ENCODE peak calls at places on chromosomes 4 and X, in six cellular contexts. O is lower lobe of right lung, I is cardiac muscle cell, N is tibial nerve, X is AG04450, Q is astrocyte of the spinal cord. J is an unnamed sample.

GRCh38 chrX:130071611-130072349 is 38.5 kb downstream of the ELF4 start:
- DNase-seq in O (no peak), I (no peak), N (no peak), X (no peak), Q (no peak), J (no peak)

GRCh38 chr4:54320826-54321320 is 91.8 kb downstream of the PDGFRA start:
- DNase-seq in O (no peak), I (no peak), N (no peak), X (no peak), Q (no peak), J (no peak)

GRCh38 chrX:104568304-104568915 is 2.4 kb downstream of the IL1RAPL2 start:
- DNase-seq in O (no peak), I (peak; percentile 10), N (no peak), X (no peak), Q (no peak), J (no peak)

GRCh38 chr4:76279462-76279861 is 27.1 kb upstream of the STBD1 start:
- DNase-seq in O (no peak), I (no peak), N (no peak), X (no peak), Q (no peak), J (no peak)

GRCh38 chr4:141807073-141807472 is 170.7 kb downstream of the IL15 start:
- DNase-seq in O (no peak), I (no peak), N (no peak), X (no peak), Q (peak; percentile 67), J (no peak)

GRCh38 chr4:74555231-74555630 is 110.3 kb downstream of the AREG start:
- DNase-seq in O (no peak), I (no peak), N (no peak), X (peak; percentile 21), Q (peak; percentile 83), J (peak; percentile 46)

GRCh38 chr4:119300388-119301131 is 21.4 kb downstream of the FABP2 start:
- DNase-seq in O (peak; percentile 99), I (peak; percentile 95), N (peak; percentile 88), X (peak; percentile 78), Q (peak; percentile 93), J (peak; percentile 68)

GRCh38 chr4:163108614-163109013 is 58.1 kb downstream of the NAF1 start:
- DNase-seq in O (no peak), I (no peak), N (no peak), X (no peak), Q (no peak), J (no peak)

GRCh38 chrX:1281511-1281910 is 12.9 kb downstream of the CSF2RA start:
- DNase-seq in O (no peak), I (no peak), N (no peak), X (no peak), Q (no peak), J (peak; percentile 48)

GRCh38 chrX:68980906-68981616 is 152.2 kb downstream of the EFNB1 start:
- DNase-seq in O (no peak), I (no peak), N (no peak), X (no peak), Q (no peak), J (no peak)

GRCh38 chr4:133316874-133317273 is 167.8 kb downstream of the PCDH10 start:
- DNase-seq in O (no peak), I (no peak), N (no peak), X (no peak), Q (peak; percentile 56), J (no peak)

GRCh38 chrX:41711021-41711667 is 12.8 kb upstream of the GPR82 start:
- DNase-seq in O (no peak), I (no peak), N (no peak), X (no peak), Q (no peak), J (no peak)

GRCh38 chrX:2183193-2183725 is 317.5 kb downstream of the DHRSX start:
- DNase-seq in O (no peak), I (no peak), N (no peak), X (no peak), Q (no peak), J (no peak)

GRCh38 chrX:134558133-134558532 is 98.2 kb downstream of the HPRT1 start:
- DNase-seq in O (no peak), I (no peak), N (no peak), X (no peak), Q (no peak), J (no peak)

GRCh38 chrX:101208152-101208905 is 11.3 kb upstream of the DRP2 start:
- DNase-seq in O (no peak), I (no peak), N (no peak), X (no peak), Q (peak; percentile 31), J (no peak)

GRCh38 chr4:73944061-73944875 is 37.6 kb downstream of the PF4 start:
- DNase-seq in O (peak; percentile 54), I (peak; percentile 54), N (no peak), X (no peak), Q (peak; percentile 16), J (no peak)

GRCh38 chrX:134186362-134187121 is 50.4 kb upstream of the CCDC160 start:
- DNase-seq in O (no peak), I (peak; percentile 25), N (no peak), X (no peak), Q (no peak), J (no peak)

GRCh38 chrX:8873102-8873501 is 71.9 kb upstream of the FAM9A start:
- DNase-seq in O (no peak), I (no peak), N (no peak), X (no peak), Q (no peak), J (no peak)

GRCh38 chr4:122548452-122548851 is 72.4 kb downstream of the IL21 start:
- DNase-seq in O (no peak), I (peak; percentile 44), N (no peak), X (no peak), Q (peak; percentile 9), J (no peak)

GRCh38 chr4:109298279-109299010 is 4.0 kb downstream of the COL25A1 start:
- DNase-seq in O (no peak), I (peak; percentile 20), N (no peak), X (no peak), Q (peak; percentile 23), J (no peak)

GRCh38 chr4:14096406-14096965 is 469.0 kb upstream of the BOD1L1 start:
- DNase-seq in O (no peak), I (no peak), N (no peak), X (peak; percentile 34), Q (peak; percentile 63), J (no peak)

GRCh38 chrX:118941147-118941546 is 33.3 kb upstream of the LONRF3 start:
- DNase-seq in O (no peak), I (no peak), N (no peak), X (no peak), Q (no peak), J (no peak)

GRCh38 chrX:100512471-100512870 is 72.3 kb upstream of the TNMD start:
- DNase-seq in O (no peak), I (peak; percentile 22), N (no peak), X (no peak), Q (peak; percentile 10), J (peak; percentile 1)

GRCh38 chrX:68490644-68491043 is 8.2 kb upstream of the YIPF6 start:
- DNase-seq in O (no peak), I (peak; percentile 8), N (no peak), X (no peak), Q (peak; percentile 17), J (no peak)

GRCh38 chrX:27555514-27555913 is 34.6 kb upstream of the DCAF8L2 start:
- DNase-seq in O (no peak), I (peak; percentile 56), N (no peak), X (no peak), Q (peak; percentile 16), J (no peak)

GRCh38 chrX:103200951-103201529 is 13.9 kb upstream of the BEX4 start:
- DNase-seq in O (no peak), I (no peak), N (no peak), X (no peak), Q (no peak), J (no peak)

GRCh38 chr4:81807927-81808672 is 336.4 kb upstream of the RASGEF1B start:
- DNase-seq in O (no peak), I (no peak), N (no peak), X (no peak), Q (no peak), J (no peak)

GRCh38 chr4:38930199-38930598 is 62.6 kb downstream of the FAM114A1 start:
- DNase-seq in O (no peak), I (no peak), N (no peak), X (no peak), Q (no peak), J (no peak)

GRCh38 chr4:7938513-7939376 is 916 bp downstream of the AFAP1 start:
- DNase-seq in O (peak; percentile 56), I (peak; percentile 68), N (peak; percentile 17), X (no peak), Q (peak; percentile 43), J (no peak)

GRCh38 chrX:108735680-108736508 is 469 bp downstream of the IRS4 start:
- DNase-seq in O (no peak), I (peak; percentile 36), N (no peak), X (no peak), Q (peak; percentile 4), J (no peak)
- H3K4me3 ChIP-seq in O (peak overlapping the region; percentile 43), I (peak overlapping the region; percentile 53), N (peak overlapping the region; percentile 58), X (peak overlapping the region; percentile 50), Q (peak overlapping the region; percentile 38), J (peak overlapping the region; percentile 24)

GRCh38 chr4:134691915-134692314 is 490.3 kb upstream of the PABPC4L start:
- DNase-seq in O (no peak), I (no peak), N (no peak), X (no peak), Q (peak; percentile 31), J (no peak)

GRCh38 chr4:134700251-134700650 is 498.7 kb upstream of the PABPC4L start:
- DNase-seq in O (no peak), I (no peak), N (no peak), X (no peak), Q (no peak), J (no peak)

DNA sequence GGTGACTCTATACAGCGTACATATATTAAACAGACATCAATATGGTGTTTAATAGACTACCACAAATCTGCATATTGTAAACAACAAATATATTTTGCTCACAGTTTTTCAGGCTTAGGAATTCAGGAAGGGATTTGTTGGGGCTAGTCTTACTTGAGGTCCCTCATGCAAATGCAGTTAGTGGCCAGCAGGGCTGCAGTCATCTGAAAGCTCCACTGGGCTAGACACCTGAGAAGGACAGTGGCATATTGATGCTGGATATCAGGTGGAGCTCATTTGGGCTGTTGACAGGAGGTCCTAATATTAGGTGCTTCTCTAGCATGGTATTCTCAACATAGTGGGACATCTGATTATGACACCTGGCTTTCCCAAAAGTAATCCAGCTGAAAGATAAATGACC is 493.8 kb upstream of the PABPC4L start:
- DNase-seq in O (no peak), I (no peak), N (no peak), X (no peak), Q (no peak), J (no peak)
- TF ChIP-seq CTCF in O (no peak), I (no peak), N (no peak), X (no peak), Q (no peak), J (no peak)

GRCh38 chr4:2839060-2839459 is 4.6 kb upstream of the ADD1 start:
- DNase-seq in O (no peak), I (no peak), N (no peak), X (no peak), Q (no peak), J (no peak)
- H3K4me3 ChIP-seq in O (no peak overlapping the region), I (no peak overlapping the region), N (no peak overlapping the region), X (no peak overlapping the region), Q (no peak overlapping the region), J (no peak overlapping the region)

DNA sequence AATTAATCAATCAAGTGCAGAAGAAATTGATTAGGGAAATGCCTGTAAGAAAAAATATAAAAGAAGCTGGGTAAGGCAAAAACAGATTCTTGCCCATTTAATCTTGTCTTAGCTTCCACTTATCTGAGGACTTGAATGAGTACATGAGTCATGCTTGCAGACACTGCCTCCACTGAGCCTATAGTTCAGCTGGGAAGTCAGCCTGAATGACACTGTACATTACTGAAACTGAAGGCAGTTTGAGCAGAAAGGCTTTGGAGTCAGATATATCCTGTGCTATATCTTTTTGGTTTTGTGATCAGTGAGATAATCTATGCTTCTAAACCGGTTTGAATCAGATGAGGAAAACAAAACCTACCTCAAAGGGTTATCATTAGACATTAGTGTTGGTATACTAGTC is 61.3 kb downstream of the NUDT11 start:
- DNase-seq in O (no peak), I (no peak), N (no peak), X (no peak), Q (no peak), J (no peak)
- TF ChIP-seq CTCF in O (no peak), I (no peak), N (no peak), X (no peak), Q (no peak), J (no peak)